ENCODE peak calls at places on chromosomes 16 and 17, in four cellular contexts. M, E, L and Y are unnamed samples. For H3K4me1, the result is how much of the 10 kb centered on the place peaks cover.

GRCh38 chr17:28384281-28385036 is 13.0 kb downstream of the SARM1 start:
- DNase-seq in E (peak), L (no peak), M (no peak), Y (no peak)

GRCh38 chr16:2852731-2853507 is 5.1 kb downstream of the PRSS22 start:
- DNase-seq in M (peak), L (no peak), E (no peak), Y (no peak)

GRCh38 chr16:1048442-1049112 is 24.0 kb upstream of the SSTR5 start:
- DNase-seq in M (peak), E (peak), L (no peak), Y (no peak)

GRCh38 chr17:3838206-3838605 is 7.8 kb downstream of the NCBP3 start:
- DNase-seq in L (no peak), E (peak), M (no peak), Y (no peak)

GRCh38 chr16:15653227-15653626 is 3.2 kb downstream of the NDE1 start:
- DNase-seq in M (no peak), E (no peak), L (peak), Y (no peak)

GRCh38 chr17:63837962-63838585 is 4.4 kb downstream of the SMARCD2 start:
- DNase-seq in M (no peak), E (no peak), L (no peak), Y (no peak)

GRCh38 chr17:17348872-17349723 is 45.9 kb downstream of the NT5M start:
- DNase-seq in L (peak), M (no peak), E (no peak), Y (no peak)

GRCh38 chr16:3020604-3021448 is 658 bp downstream of the TNFRSF12A start:
- DNase-seq in M (peak), L (peak), E (peak), Y (peak)

GRCh38 chr17:13640559-13640958 is 38.8 kb upstream of the HS3ST3A1 start:
- DNase-seq in E (no peak), L (no peak), M (no peak), Y (no peak)

GRCh38 chr16:13390093-13390985 is 488.9 kb downstream of the SHISA9 start:
- DNase-seq in L (no peak), M (no peak), E (no peak), Y (peak)

GRCh38 chr16:74793571-74793970 is 19.0 kb upstream of the FA2H start:
- DNase-seq in E (no peak), L (no peak), M (no peak), Y (no peak)

GRCh38 chr17:60231691-60232090 is 81.9 kb downstream of the CA4 start:
- DNase-seq in L (no peak), E (no peak), M (peak), Y (no peak)

GRCh38 chr16:66639091-66639885 is 34.8 kb downstream of the CMTM3 start:
- DNase-seq in M (no peak), E (no peak), L (no peak), Y (no peak)

GRCh38 chr16:75764154-75764768 is 38.0 kb upstream of the CPHXL start:
- DNase-seq in M (peak), E (peak), L (peak), Y (no peak)

GRCh38 chr17:17411692-17412091 is 65.1 kb upstream of the MED9 start:
- DNase-seq in E (no peak), L (no peak), M (no peak), Y (no peak)

GRCh38 chr17:82876602-82877391 is 37.0 kb upstream of the ZNF750 start:
- DNase-seq in L (peak), M (peak), E (peak), Y (no peak)

GRCh38 chr17:71378741-71379140 is 742.1 kb upstream of the SOX9 start:
- DNase-seq in M (no peak), E (no peak), L (no peak), Y (peak)

GRCh38 chr16:27704252-27704651 is 154.3 kb downstream of the KATNIP start:
- DNase-seq in M (no peak), E (no peak), L (no peak), Y (no peak)

GRCh38 chr17:47872651-47873161 is 21.7 kb upstream of the SP6 start:
- DNase-seq in L (no peak), E (no peak), M (no peak), Y (no peak)

GRCh38 chr17:61475726-61476125 is 23.5 kb downstream of the TBX4 start:
- DNase-seq in M (no peak), L (peak), E (no peak), Y (no peak)

GRCh38 chr16:89443727-89444084 is 46.7 kb downstream of the ANKRD11 start:
- DNase-seq in E (peak), L (no peak), M (no peak), Y (no peak)

GRCh38 chr17:43409131-43409530 is 10.3 kb downstream of the ARL4D start:
- DNase-seq in M (no peak), E (no peak), L (no peak), Y (no peak)
- H3K27ac ChIP-seq in M (no peak), E (no peak), L (peak), Y (no peak)

GRCh38 chr17:74757931-74758845 is 9.8 kb downstream of the NHERF1 start:
- DNase-seq in L (no peak), M (no peak), E (peak), Y (no peak)

GRCh38 chr17:74757502-74757901 is 9.1 kb downstream of the NHERF1 start:
- DNase-seq in E (peak), M (no peak), L (no peak), Y (no peak)

GRCh38 chr17:74758846-74759163 is 10.4 kb downstream of the NHERF1 start:
- DNase-seq in L (no peak), M (no peak), E (no peak), Y (no peak)

GRCh38 chr17:74755533-74755932 is 7.1 kb downstream of the NHERF1 start:
- DNase-seq in E (no peak), L (no peak), M (no peak), Y (no peak)

GRCh38 chr17:74756891-74757290 is 8.5 kb downstream of the NHERF1 start:
- DNase-seq in E (peak), L (no peak), M (no peak), Y (no peak)
- H3K4me1 ChIP-seq in E (half or more), L (under half), M (under half), Y (half or more)

GRCh38 chr17:38852771-38853291 is 690 bp downstream of the RPL23 start:
- DNase-seq in L (no peak), M (peak), E (no peak), Y (no peak)

GRCh38 chr17:38851434-38851833 is 2.1 kb downstream of the RPL23 start:
- DNase-seq in L (no peak), E (no peak), M (no peak), Y (no peak)

GRCh38 chr17:38848939-38849563 is 4.5 kb downstream of the RPL23 start:
- DNase-seq in L (no peak), M (no peak), E (no peak), Y (no peak)

GRCh38 chr17:38850374-38850773 is 3.1 kb downstream of the RPL23 start:
- DNase-seq in M (no peak), E (no peak), L (no peak), Y (no peak)

DNA sequence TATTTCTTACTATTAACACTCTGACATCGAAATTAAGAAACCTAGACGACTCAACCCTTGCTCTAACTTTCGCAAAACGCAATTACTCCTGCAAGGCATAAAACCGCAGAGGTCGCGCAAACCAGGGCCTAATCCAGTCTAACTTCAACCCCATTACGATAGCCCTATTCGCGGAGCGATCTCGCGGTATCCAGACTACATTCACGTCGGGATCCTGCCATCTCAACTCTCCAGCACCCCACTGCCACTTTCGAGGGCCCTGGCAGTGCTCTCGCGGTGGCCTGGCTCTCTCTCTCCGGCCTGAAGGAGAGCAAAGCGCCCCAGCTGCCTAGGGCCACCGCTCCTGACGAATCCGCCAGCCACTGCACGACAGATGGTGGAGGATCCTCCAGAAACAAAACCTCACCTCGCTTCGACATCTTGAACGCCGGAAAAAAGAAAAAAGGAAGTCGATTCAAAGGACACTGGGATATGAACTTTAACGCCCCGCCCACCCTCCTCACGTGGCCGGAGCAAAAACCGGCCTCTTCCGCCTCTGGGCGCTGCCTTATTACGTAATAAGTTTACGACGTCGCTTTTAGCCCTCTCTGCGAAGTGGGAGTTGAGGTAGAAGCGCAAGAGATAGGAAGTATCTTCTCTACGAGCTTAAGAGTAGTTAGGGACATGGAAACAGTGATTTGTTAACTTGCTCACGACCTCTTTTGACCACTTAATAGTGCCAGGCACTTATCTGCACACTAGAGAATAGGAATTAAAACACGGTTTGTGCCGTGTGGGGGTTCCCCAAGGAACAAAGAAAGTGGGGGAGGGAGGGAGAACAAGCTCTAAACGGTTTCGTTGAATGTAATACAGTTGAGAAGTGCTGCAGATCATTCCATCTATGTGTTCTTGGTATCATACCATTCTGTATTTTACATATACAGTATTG is at the start of gene RPL23:
- DNase-seq in E (peak), M (peak), L (peak), Y (peak)
- TF ChIP-seq EP300 in E (no peak), M (peak), L (no peak), Y (no peak)

DNA sequence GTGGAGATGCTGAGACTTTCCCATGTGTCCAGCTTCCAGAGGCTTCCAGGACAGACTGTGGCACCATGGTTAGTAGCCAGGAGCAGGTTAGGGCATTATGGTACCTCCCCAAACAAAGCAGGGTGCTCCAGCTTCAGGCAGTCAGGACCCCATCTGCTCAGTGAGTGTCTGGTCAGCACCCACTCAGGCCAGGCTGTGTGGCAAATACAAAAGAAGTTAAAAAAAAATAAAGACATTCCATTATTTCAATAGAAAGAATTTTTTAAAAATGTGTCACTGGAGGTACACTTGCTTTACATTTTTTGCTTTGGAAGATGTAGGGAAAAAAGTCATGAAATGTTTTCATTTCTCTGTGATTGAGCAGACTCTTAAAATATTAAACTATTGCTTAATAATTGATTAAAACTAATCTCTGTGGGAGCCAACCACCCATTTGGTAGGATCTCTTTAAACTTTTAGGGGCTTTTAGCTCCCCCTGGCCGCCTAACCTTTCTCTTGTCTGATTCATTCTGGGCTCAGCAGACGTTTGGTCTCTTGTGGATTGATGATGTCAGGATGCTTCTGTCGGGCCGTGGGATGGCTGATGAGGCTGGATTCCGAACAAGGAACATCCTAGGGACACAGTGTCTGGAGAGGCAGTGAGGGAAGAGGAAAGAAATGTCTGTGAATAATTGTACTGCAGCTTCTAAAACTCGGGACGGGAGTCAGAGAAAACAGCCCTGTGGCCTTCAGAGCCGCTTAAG is 28.4 kb upstream of the NPTX1 start:
- DNase-seq in L (no peak), E (no peak), M (no peak), Y (no peak)
- H3K27ac ChIP-seq in L (no peak), E (no peak), M (no peak), Y (no peak)

GRCh38 chr16:4209657-4210056 is 32.2 kb downstream of the SRL start:
- DNase-seq in E (no peak), L (no peak), M (no peak), Y (no peak)
- H3K4me1 ChIP-seq in E (under half), L (under half), M (under half), Y (half or more)